ENCODE peak calls at places on chromosomes 16 and 17, in nine cellular contexts. Z is posterior cingulate gyrus; Y is activated T-cell treated with anti-CD3 and anti-CD28 coated beads, Interleukin-2, amount 50 U/mL, for 72 hours; J is esophagus muscularis mucosa; M is LHCN-M2; E is left colon; C is stimulated activated CD4-positive, alpha-beta T cell treated with anti-CD3 and anti-CD28 coated beads, Interleukin-2, amount 100 ng/mL, for 24 hours; X is nephron progenitor cell; L is NAMALWA. O is an unnamed sample.

GRCh38 chr17:78798695-78799559 is 16.9 kb upstream of the CYTH1 start:
- DNase-seq in Z (no peak), Y (no peak), J (no peak), M (peak), E (no peak), C (no peak), X (no peak), L (peak), O (no peak)

GRCh38 chr16:72532896-72533295 is 360.9 kb upstream of the PMFBP1 start:
- DNase-seq in Z (no peak), Y (no peak), J (no peak), M (no peak), E (no peak), C (no peak), X (no peak), L (no peak), O (no peak)

GRCh38 chr17:71842991-71843390 is 277.8 kb upstream of the SOX9 start:
- DNase-seq in Z (no peak), Y (no peak), J (no peak), M (no peak), E (no peak), C (no peak), X (no peak), L (no peak), O (no peak)

GRCh38 chr17:28538296-28538895 is 14.0 kb downstream of the UNC119 start:
- DNase-seq in Z (peak), Y (no peak), J (no peak), M (no peak), E (no peak), C (no peak), X (no peak), L (no peak), O (no peak)

GRCh38 chr17:41064301-41064700 is 1.4 kb downstream of the KRTAP2-4 start:
- DNase-seq in Z (no peak), Y (no peak), J (no peak), M (no peak), E (no peak), C (no peak), X (no peak), L (no peak), O (no peak)

GRCh38 chr17:63382136-63382535 is 64.0 kb downstream of the CYB561 start:
- DNase-seq in Z (no peak), Y (no peak), J (no peak), M (no peak), E (no peak), C (no peak), X (no peak), L (no peak), O (no peak)

GRCh38 chr17:55731586-55732250 is 9.1 kb upstream of the TMEM100 start:
- DNase-seq in Z (no peak), Y (no peak), J (no peak), M (peak), E (peak), C (no peak), X (no peak), L (no peak), O (no peak)

GRCh38 chr17:75344664-75345063 is 55.4 kb upstream of the SLC25A19 start:
- DNase-seq in Z (no peak), Y (peak), J (no peak), M (peak), E (no peak), C (no peak), X (no peak), L (peak), O (no peak)

O was measured in activated T-helper 2 cell treated with anti-CD3 and anti-CD28 coated beads, Interferon-gamma antibody, Interleukin-2, Interleukin-4, amounts not matched to agents 10 μg/mL and 5 μg/mL and 100 μg/mL, durations not matched to agents 14 hours and 24 hours and 36 hours.